ENCODE peak calls at places on chromosomes 7 and 10, in nine cellular contexts. Y, V, U, F, D, W, K, R and T are unnamed samples.

GRCh38 chr7:116512524-116513188 is 12.2 kb upstream of the CAV1 start:
- DNase-seq in Y (no peak), V (peak; percentile 76), U (no peak), F (no peak), D (no peak), W (peak; percentile 72), K (no peak), R (no peak), T (no peak)

GRCh38 chr7:85074-85945 is 107.1 kb upstream of the FAM20C start:
- DNase-seq in Y (no peak), V (peak; percentile 54), U (no peak), F (no peak), D (no peak), W (peak; percentile 72), K (no peak), R (no peak), T (no peak)

GRCh38 chr10:122435212-122435827 is 19.1 kb upstream of the ARMS2 start:
- DNase-seq in Y (no peak), V (peak; percentile 55), U (no peak), F (peak; percentile 14), D (no peak), W (peak; percentile 70), K (no peak), R (no peak), T (peak; percentile 18)

GRCh38 chr7:117791877-117792780 is 81.1 kb downstream of the CTTNBP2 start:
- DNase-seq in Y (no peak), V (no peak), U (no peak), F (no peak), D (no peak), W (no peak), K (no peak), R (no peak), T (no peak)

GRCh38 chr7:87398441-87398840 is 53.0 kb downstream of the CROT start:
- DNase-seq in Y (no peak), V (peak; percentile 79), U (no peak), F (no peak), D (no peak), W (peak; percentile 80), K (no peak), R (no peak), T (peak; percentile 54)

GRCh38 chr10:7484456-7485266 is 73.8 kb upstream of the SFMBT2 start:
- DNase-seq in Y (no peak), V (no peak), U (no peak), F (no peak), D (peak; percentile 58), W (no peak), K (no peak), R (no peak), T (no peak)

GRCh38 chr10:95303950-95304349 is 13.1 kb upstream of the PDLIM1 start:
- DNase-seq in Y (no peak), V (no peak), U (no peak), F (no peak), D (no peak), W (no peak), K (no peak), R (no peak), T (no peak)

GRCh38 chr10:80569131-80569895 is 31.6 kb downstream of the SH2D4B start:
- DNase-seq in Y (no peak), V (no peak), U (no peak), F (no peak), D (no peak), W (no peak), K (no peak), R (no peak), T (no peak)

GRCh38 chr7:923108-924041 is 31.1 kb downstream of the ADAP1 start:
- DNase-seq in Y (peak; percentile 89), V (peak; percentile 47), U (no peak), F (no peak), D (no peak), W (peak; percentile 34), K (peak; percentile 85), R (peak; percentile 34), T (peak; percentile 65)